ENCODE peak calls at places on chromosomes 13 and 19, in four cellular contexts. K, Z, Q and I are unnamed samples. For H3K4me1 and H3K9me3, the result is how much of the 10 kb centered on the place peaks cover.

GRCh38 chr19:40806385-40807146 is 7.6 kb downstream of the EGLN2 start:
- DNase-seq in K (peak), Z (peak), Q (peak), I (peak)

GRCh38 chr13:34847751-34848150 is 94.3 kb upstream of the NBEA start:
- DNase-seq in Z (no peak), K (no peak), Q (no peak), I (no peak)

GRCh38 chr19:3047307-3048189 is 14.7 kb downstream of the TLE5 start:
- DNase-seq in Q (peak), Z (peak), K (peak), I (peak)

GRCh38 chr19:40110570-40110969 is 19.8 kb upstream of the ZNF780A start:
- DNase-seq in K (no peak), Z (no peak), Q (no peak), I (no peak)

GRCh38 chr13:100818706-100819105 is 144.1 kb upstream of the TMTC4 start:
- DNase-seq in Q (peak), K (no peak), Z (no peak), I (no peak)

GRCh38 chr19:703651-704446 is 4.9 kb upstream of the PALM start:
- DNase-seq in Q (no peak), Z (peak), K (peak), I (peak)

GRCh38 chr13:113187263-113187669 is 21.2 kb downstream of the PCID2 start:
- DNase-seq in Z (peak), K (peak), Q (peak), I (peak)

GRCh38 chr13:23621316-23621645 is 51.1 kb downstream of the TNFRSF19 start:
- DNase-seq in K (no peak), Z (peak), Q (peak), I (peak)

GRCh38 chr19:12938536-12939291 is at the start of gene CALR:
- DNase-seq in Q (no peak), Z (peak), K (peak), I (peak)

GRCh38 chr13:79662882-79663281 is 181.9 kb downstream of the NDFIP2 start:
- DNase-seq in Q (no peak), Z (no peak), K (no peak), I (no peak)

GRCh38 chr19:47790398-47790814 is 11.9 kb downstream of the SELENOW start:
- DNase-seq in K (peak), Z (peak), Q (peak), I (peak)

GRCh38 chr13:110680852-110681251 is 25.1 kb downstream of the CARS2 start:
- DNase-seq in Q (no peak), K (peak), Z (no peak), I (peak)

GRCh38 chr13:95540848-95541247 is 11.7 kb upstream of the CLDN10 start:
- DNase-seq in Q (no peak), K (no peak), Z (no peak), I (no peak)

GRCh38 chr13:44169018-44169909 is 204.4 kb upstream of the SERP2 start:
- DNase-seq in Q (no peak), K (no peak), Z (no peak), I (peak)

GRCh38 chr19:52734340-52734892 is 428 bp downstream of the ZNF611 start:
- DNase-seq in Q (no peak), Z (peak), K (no peak), I (peak)

GRCh38 chr13:48707405-48707804 is 53.7 kb downstream of the CYSLTR2 start:
- DNase-seq in K (no peak), Q (no peak), Z (no peak), I (no peak)

DNA sequence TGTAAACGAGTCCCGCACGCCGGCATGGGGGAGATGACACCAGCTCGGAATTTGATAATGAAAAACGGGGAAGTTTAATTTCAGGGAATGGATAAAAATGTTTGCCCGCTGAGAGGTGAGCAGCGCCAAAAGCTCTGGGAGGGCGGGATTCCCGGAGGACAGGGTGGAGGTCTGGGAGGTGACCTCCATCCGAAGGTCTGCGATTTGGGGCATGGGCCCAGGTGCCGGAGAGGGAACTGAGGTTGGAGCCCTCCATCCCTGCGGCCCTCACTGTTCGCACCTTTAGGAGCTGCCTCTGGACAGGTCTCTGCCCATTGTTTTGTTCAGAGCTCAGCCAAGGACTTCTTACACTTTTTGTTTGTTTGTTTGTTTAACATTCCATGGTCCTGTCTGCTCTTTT is 129.8 kb downstream of the URI1 start:
- DNase-seq in Z (no peak), Q (no peak), K (no peak), I (no peak)
- H3K4me1 ChIP-seq in Z (under half), Q (under half), K (under half), I (under half)

GRCh38 chr13:49998714-49999624 is 2.1 kb downstream of the TRIM13 start:
- DNase-seq in K (no peak), Z (no peak), Q (no peak), I (no peak)
- H3K9ac ChIP-seq in K (no peak), Z (no peak), Q (peak), I (peak)

GRCh38 chr13:20451397-20451796 is 74.3 kb downstream of the CRYL1 start:
- DNase-seq in K (no peak), Z (no peak), Q (no peak), I (no peak)
- H3K9me3 ChIP-seq in K (under half), Z (under half), Q (under half), I (under half)

GRCh38 chr13:50893211-50893852 is 16.3 kb upstream of the RNASEH2B start:
- DNase-seq in Q (peak), Z (no peak), K (no peak), I (peak)

GRCh38 chr13:50894042-50894441 is 15.5 kb upstream of the RNASEH2B start:
- DNase-seq in Z (no peak), Q (no peak), K (no peak), I (no peak)

GRCh38 chr13:50891206-50891605 is 18.4 kb upstream of the RNASEH2B start:
- DNase-seq in Q (no peak), Z (no peak), K (no peak), I (no peak)

GRCh38 chr13:50892162-50892944 is 17.2 kb upstream of the RNASEH2B start:
- DNase-seq in K (no peak), Q (no peak), Z (no peak), I (no peak)

DNA sequence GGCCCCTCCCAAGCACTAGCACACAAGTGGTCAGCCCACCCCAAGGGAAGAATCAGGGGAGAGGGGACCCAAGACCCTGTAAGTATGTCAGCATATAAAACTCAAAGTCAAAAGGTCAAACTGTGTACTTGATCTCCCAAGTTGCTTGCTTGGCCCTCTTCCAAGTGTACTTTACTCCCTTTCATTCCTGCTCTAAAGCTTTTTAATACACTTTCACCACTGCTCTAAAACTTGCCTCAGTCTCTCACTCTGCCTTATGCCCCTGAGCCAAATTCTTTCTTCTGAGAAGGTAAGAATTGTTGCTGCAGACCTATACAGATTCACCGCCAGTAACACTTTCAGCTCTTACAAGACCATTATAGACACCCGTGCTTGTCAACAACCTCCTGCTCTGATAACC is 15.1 kb upstream of the RNASEH2B start:
- DNase-seq in K (no peak), Q (no peak), Z (no peak), I (no peak)
- H3K4me1 ChIP-seq in K (under half), Q (under half), Z (under half), I (under half)

DNA sequence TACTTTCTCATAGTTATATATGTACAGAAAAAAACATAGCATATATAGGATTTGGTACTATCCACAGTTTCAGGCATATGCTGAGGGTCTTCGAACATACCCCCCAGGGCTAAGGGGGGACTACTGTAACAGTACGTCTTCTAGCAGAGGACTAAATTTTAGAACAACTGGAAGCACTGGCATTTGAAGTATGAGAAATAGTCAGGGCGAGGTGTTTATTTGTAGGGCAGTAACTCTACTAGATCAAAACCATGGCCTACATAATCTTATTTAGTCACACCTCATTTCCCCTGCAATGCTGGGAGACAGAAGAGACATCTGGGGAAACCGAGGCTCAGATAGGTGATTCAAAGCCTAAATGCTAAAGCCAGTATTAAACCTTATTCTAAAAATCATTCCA is 245.7 kb downstream of the DCT start:
- DNase-seq in Q (no peak), Z (no peak), K (no peak), I (no peak)
- H3K9ac ChIP-seq in Q (peak), Z (no peak), K (no peak), I (peak)

GRCh38 chr13:70191034-70191433 is 82.8 kb upstream of the KLHL1 start:
- DNase-seq in Z (no peak), K (no peak), Q (no peak), I (no peak)

GRCh38 chr13:70188567-70188966 is 80.3 kb upstream of the KLHL1 start:
- DNase-seq in Z (no peak), Q (no peak), K (no peak), I (no peak)

GRCh38 chr13:70189981-70190380 is 81.7 kb upstream of the KLHL1 start:
- DNase-seq in Z (no peak), Q (no peak), K (no peak), I (no peak)
- H3K9me3 ChIP-seq in Z (under half), Q (under half), K (under half), I (under half)

GRCh38 chr13:99265823-99266426 is 7.7 kb upstream of the GPR18 start:
- DNase-seq in Z (peak), Q (peak), K (peak), I (peak)
- H3K4me1 ChIP-seq in Z (under half), Q (under half), K (under half), I (under half)

DNA sequence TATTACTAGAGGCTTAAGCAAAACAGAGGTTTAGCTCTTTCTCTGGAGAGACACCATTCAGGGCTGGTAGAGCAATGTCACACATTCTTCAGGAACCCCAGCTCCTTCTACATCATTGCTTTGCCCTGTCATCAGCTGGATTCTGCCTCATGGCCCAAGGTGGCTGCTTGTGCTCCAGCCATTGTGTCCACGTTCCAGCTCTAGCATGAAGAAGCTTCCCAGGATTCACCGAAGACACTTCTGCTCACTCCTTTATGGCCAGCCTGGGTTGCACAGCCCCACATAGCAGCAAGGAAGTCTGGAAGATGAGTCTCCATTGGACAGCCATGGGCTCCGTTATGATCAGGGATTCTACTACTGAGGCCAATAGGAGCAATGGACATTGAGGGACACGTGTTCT is 13.2 kb downstream of the PGLS start:
- DNase-seq in Z (no peak), Q (no peak), K (no peak), I (no peak)
- H3K9ac ChIP-seq in Z (no peak), Q (no peak), K (no peak), I (no peak)